ENCODE peak calls at places on chromosomes 3 and 15, in nine cellular contexts. Y is GM19239; U is BE2C; L is activated naive CD4-positive, alpha-beta T cell treated with anti-CD3 and anti-CD28 coated beads, Interleukin-2, amount 50 U/mL, for 72 hours; J is omental fat pad; W is brain microvascular endothelial cell; G is Karpas-422; I is uterus; T is CD4-positive, alpha-beta memory T cell. P is an unnamed sample.

GRCh38 chr3:4776980-4777581 is 202.2 kb upstream of the BHLHE40 start:
- DNase-seq in G (no peak), Y (peak), U (no peak), T (no peak), J (no peak), L (no peak), W (no peak), I (no peak), P (no peak)

GRCh38 chr15:64111679-64112050 is 15.9 kb downstream of the SNX1 start:
- DNase-seq in G (no peak), W (no peak), U (no peak), L (no peak), I (no peak), T (no peak), J (no peak), Y (no peak), P (no peak)

GRCh38 chr3:196274585-196274984 is 12.9 kb downstream of the PCYT1A start:
- DNase-seq in W (peak), I (no peak), Y (peak), T (peak), J (no peak), L (peak), U (no peak), G (peak), P (no peak)

GRCh38 chr3:130800829-130801228 is 54.2 kb upstream of the PIK3R4 start:
- DNase-seq in L (no peak), J (no peak), T (no peak), I (no peak), G (no peak), Y (no peak), W (no peak), U (no peak), P (no peak)

GRCh38 chr3:181056276-181056675 is 66.7 kb upstream of the DNAJC19 start:
- DNase-seq in W (no peak), J (no peak), L (no peak), T (no peak), Y (no peak), I (no peak), U (no peak), G (no peak), P (no peak)

GRCh38 chr15:78024141-78024567 is 53.4 kb downstream of the TBC1D2B start:
- DNase-seq in I (peak), L (no peak), W (no peak), J (no peak), T (no peak), Y (no peak), G (no peak), U (no peak), P (peak)

GRCh38 chr15:45801543-45801942 is 166.7 kb downstream of the SQOR start:
- DNase-seq in W (no peak), Y (no peak), L (no peak), G (no peak), U (no peak), I (no peak), T (no peak), J (no peak), P (no peak)

GRCh38 chr15:71752604-71753289 is 57.6 kb upstream of the NR2E3 start:
- DNase-seq in I (no peak), L (no peak), U (peak), W (peak), Y (no peak), J (no peak), G (peak), T (no peak), P (peak)

GRCh38 chr3:192409838-192410683 is 317.3 kb downstream of the FGF12 start:
- DNase-seq in L (no peak), Y (no peak), U (no peak), I (no peak), G (no peak), W (no peak), T (no peak), J (no peak), P (no peak)

GRCh38 chr15:64536244-64536836 is 76.0 kb downstream of the ZNF609 start:
- DNase-seq in Y (no peak), J (no peak), L (no peak), T (no peak), I (no peak), W (peak), G (no peak), U (no peak), P (no peak)

GRCh38 chr3:123365450-123366143 is 83.3 kb downstream of the ADCY5 start:
- DNase-seq in I (no peak), U (peak), L (no peak), J (no peak), T (no peak), Y (no peak), W (no peak), G (peak), P (no peak)

P was measured in psoas muscle.